ENCODE peak calls at places on chromosome 21, in five cellular contexts. Z is AG08396, C is NCI-H2081, N is ecto neural progenitor cell, W is psoas muscle. T is an unnamed sample.

GRCh38 chr21:27480841-27481261 is 514.0 kb upstream of the ADAMTS5 start:
- DNase-seq in Z (peak), C (no peak), N (no peak), W (no peak), T (no peak)

GRCh38 chr21:38945536-38946245 is 140.0 kb downstream of the ETS2 start:
- DNase-seq in Z (peak), C (peak), N (peak), W (no peak), T (no peak)

GRCh38 chr21:44291936-44292811 is 6.5 kb downstream of the AIRE start:
- DNase-seq in Z (no peak), C (no peak), N (no peak), W (peak), T (no peak)

GRCh38 chr21:39004776-39005605 is 178.3 kb downstream of the PSMG1 start:
- DNase-seq in Z (peak), C (peak), N (no peak), W (peak), T (no peak)

GRCh38 chr21:37673801-37674575 is 242.3 kb downstream of the KCNJ6 start:
- DNase-seq in Z (no peak), C (no peak), N (no peak), W (no peak), T (no peak)

GRCh38 chr21:41370840-41371697 is 9.2 kb downstream of the MX2 start:
- DNase-seq in Z (no peak), C (no peak), N (no peak), W (no peak), T (no peak)

GRCh38 chr21:33901421-33902288 is 13.9 kb downstream of the ATP5PO start:
- DNase-seq in Z (peak), C (peak), N (peak), W (no peak), T (peak)

GRCh38 chr21:31558839-31559367 is 100.6 kb upstream of the SOD1 start:
- DNase-seq in Z (peak), C (peak), N (peak), W (peak), T (peak)

GRCh38 chr21:35840197-35840799 is 220.0 kb downstream of the SETD4 start:
- DNase-seq in Z (peak), C (peak), N (no peak), W (no peak), T (no peak)

GRCh38 chr21:38721055-38721454 is 84.7 kb upstream of the ETS2 start:
- DNase-seq in Z (no peak), C (no peak), N (no peak), W (no peak), T (no peak)

GRCh38 chr21:29163381-29164115 is 33.1 kb downstream of the MAP3K7CL start:
- DNase-seq in Z (no peak), C (no peak), N (no peak), W (no peak), T (no peak)

GRCh38 chr21:26752849-26753248 is 92.4 kb downstream of the ADAMTS1 start:
- DNase-seq in Z (no peak), C (no peak), N (no peak), W (no peak), T (no peak)

GRCh38 chr21:45768011-45768740 is 124.7 kb downstream of the PCBP3 start:
- DNase-seq in Z (peak), C (no peak), N (no peak), W (no peak), T (no peak)

GRCh38 chr21:27202301-27202700 is 235.4 kb upstream of the ADAMTS5 start:
- DNase-seq in Z (no peak), C (no peak), N (no peak), W (no peak), T (no peak)

GRCh38 chr21:29893687-29894086 is 46.1 kb downstream of the GRIK1 start:
- DNase-seq in Z (no peak), C (no peak), N (no peak), W (no peak), T (no peak)

GRCh38 chr21:44515359-44516165 is 24.4 kb downstream of the KRTAP10-1 start:
- DNase-seq in Z (no peak), C (no peak), N (no peak), W (peak), T (no peak)

GRCh38 chr21:31293986-31294385 is 50.1 kb downstream of the TIAM1 start:
- DNase-seq in Z (peak), C (no peak), N (no peak), W (no peak), T (no peak)

GRCh38 chr21:41283211-41283818 is 33.3 kb upstream of the FAM3B start:
- DNase-seq in Z (peak), C (peak), N (no peak), W (no peak), T (peak)

GRCh38 chr21:32329776-32330175 is 31.1 kb downstream of the MRAP start:
- DNase-seq in Z (peak), C (no peak), N (no peak), W (no peak), T (no peak)

GRCh38 chr21:45889961-45890360 is 91.6 kb upstream of the COL6A1 start:
- DNase-seq in Z (no peak), C (no peak), N (no peak), W (peak), T (no peak)

GRCh38 chr21:18840239-18840638 is 436.7 kb upstream of the TMPRSS15 start:
- DNase-seq in Z (no peak), C (peak), N (no peak), W (no peak), T (no peak)

GRCh38 chr21:45420623-45421041 is 15.7 kb downstream of the COL18A1 start:
- DNase-seq in Z (no peak), C (no peak), N (peak), W (peak), T (peak)

GRCh38 chr21:45384656-45385548 is 20.1 kb upstream of the COL18A1 start:
- DNase-seq in Z (no peak), C (no peak), N (no peak), W (peak), T (no peak)

GRCh38 chr21:19022978-19023377 is 619.4 kb upstream of the TMPRSS15 start:
- DNase-seq in Z (no peak), C (no peak), N (no peak), W (no peak), T (no peak)

GRCh38 chr21:33844104-33844889 is 71.3 kb downstream of the ATP5PO start:
- DNase-seq in Z (no peak), C (no peak), N (no peak), W (no peak), T (no peak)

GRCh38 chr21:36478941-36479340 is 981 bp downstream of the CLDN14 start:
- DNase-seq in Z (no peak), C (no peak), N (no peak), W (no peak), T (no peak)

GRCh38 chr21:26846036-26846931 is 1.1 kb upstream of the ADAMTS1 start:
- DNase-seq in Z (peak), C (no peak), N (peak), W (peak), T (no peak)

GRCh38 chr21:38699048-38699447 is 106.7 kb upstream of the ETS2 start:
- DNase-seq in Z (no peak), C (no peak), N (no peak), W (no peak), T (no peak)

GRCh38 chr21:26966978-26967913 is at the start of gene ADAMTS5:
- DNase-seq in Z (peak), C (no peak), N (peak), W (peak), T (no peak)

GRCh38 chr21:39314155-39315027 is 959 bp upstream of the BRWD1 start:
- DNase-seq in Z (peak), C (peak), N (no peak), W (peak), T (peak)

GRCh38 chr21:43206231-43207042 is 37.6 kb downstream of the CRYAA start:
- DNase-seq in Z (no peak), C (no peak), N (peak), W (peak), T (no peak)

GRCh38 chr21:16913010-16913409 is 599.8 kb upstream of the CXADR start:
- DNase-seq in Z (no peak), C (no peak), N (peak), W (no peak), T (no peak)

GRCh38 chr21:34668803-34669148 is at the start of gene CLIC6:
- DNase-seq in Z (no peak), C (no peak), N (no peak), W (no peak), T (no peak)

GRCh38 chr21:36753556-36753955 is 54.6 kb downstream of the SIM2 start:
- DNase-seq in Z (peak), C (no peak), N (no peak), W (no peak), T (no peak)

GRCh38 chr21:44996983-44997936 is 57.4 kb downstream of the SLX9 start:
- DNase-seq in Z (no peak), C (no peak), N (no peak), W (peak), T (no peak)

T was measured in NCI-H2227 treated with DMSO at 0.1 percent for 48 hours.